ENCODE peak calls at places on chromosome 16, in four cellular contexts. L is astrocyte of the spinal cord; N is mucosa of descending colon; Q is activated T-helper 1 cell treated with anti-CD3 and anti-CD28 coated beads, Interleukin-12 subunit alpha, Interleukin-12 subunit beta, Interleukin-2, Interleukin-4 antibody, amounts not matched to agents 30 ng/mL and 10 ng/mL and 1 ng/mL, durations not matched to agents 14 hours and 24 hours and 36 hours. E is an unnamed sample.

GRCh38 chr16:6206080-6206479 is 1108.5 kb upstream of the EEF2KMT start:
- DNase-seq in L (no peak), N (peak), Q (no peak), E (no peak)

GRCh38 chr16:68062910-68063393 is 22.2 kb upstream of the NFATC3 start:
- DNase-seq in Q (peak), N (no peak), L (no peak), E (no peak)

GRCh38 chr16:4404247-4404966 is 12.0 kb downstream of the CORO7 start:
- DNase-seq in L (no peak), N (peak), Q (no peak), E (no peak)

GRCh38 chr16:4263504-4264436 is 9.1 kb downstream of the TFAP4 start:
- DNase-seq in Q (no peak), L (peak), N (peak), E (peak)

GRCh38 chr16:72224260-72224768 is 52.4 kb upstream of the PMFBP1 start:
- DNase-seq in N (peak), Q (no peak), L (no peak), E (no peak)

GRCh38 chr16:3716831-3717234 is 491 bp downstream of the TRAP1 start:
- DNase-seq in Q (peak), N (peak), L (no peak), E (no peak)

GRCh38 chr16:50994995-50995394 is 156.1 kb downstream of the SALL1 start:
- DNase-seq in L (no peak), N (no peak), Q (no peak), E (no peak)

GRCh38 chr16:31513126-31513525 is 4.9 kb upstream of the RUSF1 start:
- DNase-seq in L (peak), N (no peak), Q (no peak), E (no peak)

GRCh38 chr16:55842369-55843104 is 9.6 kb upstream of the CES1 start:
- DNase-seq in L (peak), Q (no peak), N (peak), E (no peak)

GRCh38 chr16:31868701-31869167 is 4.9 kb upstream of the ZNF267 start:
- DNase-seq in N (peak), Q (peak), L (peak), E (peak)

GRCh38 chr16:83779881-83780280 is 27.9 kb upstream of the HSBP1 start:
- DNase-seq in N (no peak), L (peak), Q (no peak), E (no peak)

E was measured in Right ventricle myocardium superior.